ENCODE peak calls at places on chromosomes 13 and 19, in six cellular contexts. F is GM12865; O is psoas muscle; S is AG10803; L is CD8-positive, alpha-beta T cell; V is ascending aorta. H is an unnamed sample.
A peak's percentile ranks its signal among the peaks of the same experiment; 100 is the strongest.

GRCh38 chr13:32200741-32201140 is 114.4 kb downstream of the ZAR1L start:
- DNase-seq in F (no peak), O (no peak), S (peak; percentile 29), L (no peak), V (no peak), H (no peak)

GRCh38 chr19:39928357-39928725 is 6.1 kb downstream of the FCGBP start:
- DNase-seq in F (no peak), O (no peak), S (no peak), L (no peak), V (no peak), H (no peak)

GRCh38 chr19:18999896-19000620 is 33.3 kb downstream of the SUGP2 start:
- DNase-seq in F (no peak), O (no peak), S (peak; percentile 11), L (no peak), V (no peak), H (peak; percentile 13)

GRCh38 chr13:53191091-53191490 is 162.5 kb downstream of the OLFM4 start:
- DNase-seq in F (no peak), O (no peak), S (peak; percentile 32), L (no peak), V (no peak), H (no peak)

GRCh38 chr13:25037057-25037813 is 58.7 kb upstream of the PABPC3 start:
- DNase-seq in F (peak; percentile 75), O (no peak), S (peak; percentile 66), L (peak; percentile 30), V (no peak), H (peak; percentile 71)

GRCh38 chr13:74444161-74444571 is 310.0 kb upstream of the KLF12 start:
- DNase-seq in F (no peak), O (no peak), S (peak; percentile 6), L (no peak), V (no peak), H (no peak)

GRCh38 chr13:73691891-73692290 is 442.3 kb downstream of the KLF12 start:
- DNase-seq in F (no peak), O (no peak), S (no peak), L (no peak), V (no peak), H (no peak)

GRCh38 chr19:5237190-5237780 is 103.3 kb downstream of the PTPRS start:
- DNase-seq in F (no peak), O (no peak), S (no peak), L (no peak), V (no peak), H (no peak)

GRCh38 chr13:95788100-95788463 is 111.1 kb downstream of the DNAJC3 start:
- DNase-seq in F (no peak), O (no peak), S (no peak), L (no peak), V (no peak), H (no peak)

GRCh38 chr13:85541476-85541875 is 257.7 kb downstream of the SLITRK6 start:
- DNase-seq in F (no peak), O (no peak), S (no peak), L (no peak), V (no peak), H (no peak)

GRCh38 chr13:45101327-45102018 is 18.8 kb upstream of the GTF2F2 start:
- DNase-seq in F (no peak), O (no peak), S (no peak), L (no peak), V (no peak), H (no peak)

GRCh38 chr19:29812881-29813275 is 1.1 kb downstream of the CCNE1 start:
- DNase-seq in F (no peak), O (no peak), S (no peak), L (no peak), V (no peak), H (no peak)

GRCh38 chr13:20953245-20953931 is 50.8 kb upstream of the XPO4 start:
- DNase-seq in F (no peak), O (no peak), S (no peak), L (no peak), V (no peak), H (no peak)

GRCh38 chr13:39779337-39780270 is 124.1 kb downstream of the COG6 start:
- DNase-seq in F (peak; percentile 51), O (no peak), S (peak; percentile 32), L (peak; percentile 70), V (no peak), H (peak; percentile 58)

GRCh38 chr19:45130888-45131615 is 29.7 kb downstream of the NKPD1 start:
- DNase-seq in F (peak; percentile 53), O (no peak), S (no peak), L (no peak), V (no peak), H (peak; percentile 9)

GRCh38 chr13:75076476-75076875 is 405.5 kb downstream of the TBC1D4 start:
- DNase-seq in F (no peak), O (no peak), S (no peak), L (no peak), V (no peak), H (no peak)

GRCh38 chr13:68927387-68928026 is 1180.1 kb upstream of the ATXN8OS start:
- DNase-seq in F (peak; percentile 5), O (no peak), S (no peak), L (no peak), V (no peak), H (no peak)

GRCh38 chr13:46010148-46010547 is 42.4 kb downstream of the ZC3H13 start:
- DNase-seq in F (no peak), O (no peak), S (peak; percentile 4), L (no peak), V (no peak), H (peak; percentile 4)

GRCh38 chr13:49220035-49220855 is at the start of gene MLNR:
- DNase-seq in F (peak; percentile 11), O (peak; percentile 28), S (peak; percentile 12), L (peak; percentile 40), V (no peak), H (peak; percentile 47)

GRCh38 chr13:60396008-60396782 is 825 bp upstream of the TDRD3 start:
- DNase-seq in F (peak; percentile 97), O (peak; percentile 91), S (peak; percentile 89), L (peak; percentile 80), V (peak; percentile 93), H (peak; percentile 88)

GRCh38 chr19:4713384-4713951 is 10.2 kb downstream of the DPP9 start:
- DNase-seq in F (no peak), O (peak; percentile 95), S (peak; percentile 95), L (no peak), V (peak; percentile 90), H (peak; percentile 93)

GRCh38 chr19:46860846-46861690 is at the start of gene ARHGAP35:
- DNase-seq in F (peak; percentile 22), O (no peak), S (no peak), L (peak; percentile 86), V (peak; percentile 65), H (no peak)

GRCh38 chr13:42232671-42233070 is 39.3 kb upstream of the AKAP11 start:
- DNase-seq in F (no peak), O (no peak), S (no peak), L (no peak), V (no peak), H (no peak)

GRCh38 chr13:49859568-49859967 is 67.1 kb upstream of the KPNA3 start:
- DNase-seq in F (no peak), O (peak; percentile 56), S (peak; percentile 93), L (no peak), V (no peak), H (peak; percentile 73)

GRCh38 chr19:29139227-29139626 is 73.7 kb downstream of the UQCRFS1 start:
- DNase-seq in F (no peak), O (no peak), S (no peak), L (no peak), V (no peak), H (no peak)

GRCh38 chr13:92500192-92500591 is 726.4 kb upstream of the GPC6 start:
- DNase-seq in F (no peak), O (no peak), S (no peak), L (no peak), V (no peak), H (no peak)

GRCh38 chr13:31199527-31199848 is 287 bp upstream of the B3GLCT start:
- DNase-seq in F (no peak), O (no peak), S (no peak), L (no peak), V (no peak), H (no peak)

GRCh38 chr13:31199849-31200635 is at the start of gene B3GLCT:
- DNase-seq in F (peak; percentile 90), O (peak; percentile 81), S (peak; percentile 76), L (peak; percentile 72), V (peak; percentile 88), H (peak; percentile 78)

GRCh38 chr13:31198524-31198923 is 1.3 kb upstream of the B3GLCT start:
- DNase-seq in F (no peak), O (no peak), S (peak; percentile 18), L (no peak), V (no peak), H (no peak)

GRCh38 chr13:31201341-31202024 is 1.7 kb downstream of the B3GLCT start:
- DNase-seq in F (no peak), O (peak; percentile 33), S (peak; percentile 62), L (no peak), V (no peak), H (peak; percentile 28)

DNA sequence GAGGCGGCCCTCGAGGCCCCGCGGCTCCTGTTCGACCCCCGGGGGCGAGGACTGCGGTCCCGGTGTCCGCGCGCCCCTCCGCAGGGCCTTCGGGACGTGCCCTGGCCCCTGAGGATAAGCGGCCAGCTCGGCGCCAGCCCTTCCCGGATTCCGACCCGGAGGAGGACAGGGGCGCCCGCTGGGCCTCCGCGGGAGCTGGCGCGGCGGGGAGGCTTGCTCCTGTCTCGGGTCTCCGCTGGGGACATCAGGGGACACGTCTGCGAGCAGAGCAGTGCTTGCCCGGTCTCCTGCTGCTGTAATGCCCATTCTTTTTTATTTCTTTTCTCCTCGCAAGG is 828 bp downstream of the B3GLCT start:
- DNase-seq in F (peak; percentile 46), O (peak; percentile 61), S (peak; percentile 29), L (peak; percentile 45), V (peak; percentile 74), H (peak; percentile 24)
- TF ChIP-seq CTCF in F (no peak), O (no peak), S (no peak), L (no peak), V (no peak), H (peak; percentile 2)

GRCh38 chr13:87671031-87671823 is at the start of gene SLITRK5:
- DNase-seq in F (peak; percentile 38), O (peak; percentile 73), S (peak; percentile 37), L (peak; percentile 39), V (peak; percentile 75), H (peak; percentile 6)
- H3K4me3 ChIP-seq in F (no peak within 1 kb of the TSS), O (peak within 1 kb of the TSS; percentile 65), S (peak within 1 kb of the TSS; percentile 53), L (peak within 1 kb of the TSS; percentile 39), V (peak within 1 kb of the TSS; percentile 65), H (peak within 1 kb of the TSS; percentile 44)

DNA sequence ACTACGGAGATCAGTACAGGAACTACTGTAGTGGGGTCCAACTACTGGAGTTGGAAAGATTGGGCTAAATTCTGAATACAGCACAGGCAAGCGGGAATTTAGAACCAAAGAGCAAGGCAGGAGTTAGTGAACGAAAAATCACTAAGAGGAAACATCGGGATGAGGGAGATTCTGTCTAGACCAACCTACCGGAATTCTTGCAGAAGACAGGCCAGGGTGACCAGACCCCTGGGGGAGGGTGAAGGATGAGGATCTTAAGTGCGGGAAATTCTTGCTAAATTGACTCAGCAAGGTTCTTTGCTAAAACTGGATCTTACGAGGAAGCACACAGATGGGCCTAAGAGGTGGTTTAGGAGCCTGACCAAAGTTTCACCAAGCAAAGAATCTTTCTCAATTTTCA is 13.2 kb upstream of the PSPC1 start:
- DNase-seq in F (no peak), O (no peak), S (no peak), L (no peak), V (no peak), H (no peak)
- TF ChIP-seq CTCF in F (no peak), O (no peak), S (no peak), L (no peak), V (no peak), H (no peak)

GRCh38 chr19:14496849-14497346 is 971 bp upstream of the GIPC1 start:
- DNase-seq in F (no peak), O (no peak), S (no peak), L (no peak), V (no peak), H (no peak)
- H3K4me3 ChIP-seq in F (no peak overlapping the region), O (peak overlapping the region; percentile 84), S (no peak overlapping the region), L (no peak overlapping the region), V (peak overlapping the region; percentile 90), H (no peak overlapping the region)

GRCh38 chr13:27960362-27961226 is 8.5 kb downstream of the CDX2 start:
- DNase-seq in F (peak; percentile 45), O (peak; percentile 37), S (peak; percentile 12), L (no peak), V (no peak), H (peak; percentile 8)
- TF ChIP-seq CTCF in F (peak; percentile 47), O (peak; percentile 39), S (peak; percentile 28), L (no peak), V (peak; percentile 26), H (peak; percentile 29)